ENCODE peak calls at places on chromosomes 5 and 9, in ten cellular contexts. One of them, this sample, is unnamed.

GRCh38 chr5:24226492-24226891 is 418.3 kb downstream of the CDH10 start:
- DNase-seq in upper lobe of right lung: no peak
- DNase-seq in NCI-H510A treated with DMSO at 0.1 percent for 48 hours: no peak
- DNase-seq in HFFc6: no peak
- DNase-seq in breast epithelium: no peak
- DNase-seq in heart right ventricle: no peak
- DNase-seq in NCI-H1417: no peak
- DNase-seq in EH: no peak
- DNase-seq in stimulated activated CD4-positive, alpha-beta T cell treated with anti-CD3 and anti-CD28 coated beads, TNF-alpha, amount 100 ng/mL, for 4 hours: no peak
- DNase-seq in GM19239: no peak
- DNase-seq in this sample: no peak

GRCh38 chr5:179793470-179794139 is at the start of gene LTC4S:
- DNase-seq in stimulated activated CD4-positive, alpha-beta T cell treated with anti-CD3 and anti-CD28 coated beads, TNF-alpha, amount 100 ng/mL, for 4 hours: no peak
- DNase-seq in upper lobe of right lung: peak; percentile 83
- DNase-seq in NCI-H510A treated with DMSO at 0.1 percent for 48 hours: no peak
- DNase-seq in EH: peak; percentile 81
- DNase-seq in NCI-H1417: no peak
- DNase-seq in breast epithelium: peak; percentile 69
- DNase-seq in GM19239: no peak
- DNase-seq in heart right ventricle: peak; percentile 86
- DNase-seq in HFFc6: no peak
- DNase-seq in this sample: peak; percentile 38

GRCh38 chr5:158559643-158560042 is 540.1 kb downstream of the EBF1 start:
- DNase-seq in HFFc6: no peak
- DNase-seq in heart right ventricle: no peak
- DNase-seq in GM19239: no peak
- DNase-seq in NCI-H1417: no peak
- DNase-seq in EH: no peak
- DNase-seq in breast epithelium: no peak
- DNase-seq in stimulated activated CD4-positive, alpha-beta T cell treated with anti-CD3 and anti-CD28 coated beads, TNF-alpha, amount 100 ng/mL, for 4 hours: no peak
- DNase-seq in NCI-H510A treated with DMSO at 0.1 percent for 48 hours: no peak
- DNase-seq in upper lobe of right lung: no peak
- DNase-seq in this sample: no peak

GRCh38 chr9:114501786-114502682 is 3.2 kb downstream of the WHRN start:
- DNase-seq in HFFc6: peak; percentile 79
- DNase-seq in stimulated activated CD4-positive, alpha-beta T cell treated with anti-CD3 and anti-CD28 coated beads, TNF-alpha, amount 100 ng/mL, for 4 hours: no peak
- DNase-seq in GM19239: no peak
- DNase-seq in upper lobe of right lung: no peak
- DNase-seq in breast epithelium: no peak
- DNase-seq in EH: peak; percentile 73
- DNase-seq in NCI-H1417: peak; percentile 22
- DNase-seq in heart right ventricle: no peak
- DNase-seq in NCI-H510A treated with DMSO at 0.1 percent for 48 hours: peak; percentile 43
- DNase-seq in this sample: no peak

GRCh38 chr5:59103303-59103702 is 520.4 kb downstream of the RAB3C start:
- DNase-seq in NCI-H510A treated with DMSO at 0.1 percent for 48 hours: no peak
- DNase-seq in GM19239: no peak
- DNase-seq in breast epithelium: no peak
- DNase-seq in NCI-H1417: no peak
- DNase-seq in HFFc6: no peak
- DNase-seq in upper lobe of right lung: no peak
- DNase-seq in EH: no peak
- DNase-seq in heart right ventricle: no peak
- DNase-seq in stimulated activated CD4-positive, alpha-beta T cell treated with anti-CD3 and anti-CD28 coated beads, TNF-alpha, amount 100 ng/mL, for 4 hours: no peak
- DNase-seq in this sample: no peak

GRCh38 chr9:2173861-2174260 is 158.7 kb downstream of the SMARCA2 start:
- DNase-seq in upper lobe of right lung: no peak
- DNase-seq in EH: no peak
- DNase-seq in HFFc6: no peak
- DNase-seq in heart right ventricle: no peak
- DNase-seq in NCI-H510A treated with DMSO at 0.1 percent for 48 hours: no peak
- DNase-seq in breast epithelium: no peak
- DNase-seq in NCI-H1417: no peak
- DNase-seq in GM19239: no peak
- DNase-seq in stimulated activated CD4-positive, alpha-beta T cell treated with anti-CD3 and anti-CD28 coated beads, TNF-alpha, amount 100 ng/mL, for 4 hours: no peak
- DNase-seq in this sample: no peak

GRCh38 chr5:173468821-173469251 is 140.6 kb upstream of the STC2 start:
- DNase-seq in NCI-H1417: no peak
- DNase-seq in NCI-H510A treated with DMSO at 0.1 percent for 48 hours: no peak
- DNase-seq in GM19239: no peak
- DNase-seq in upper lobe of right lung: no peak
- DNase-seq in HFFc6: no peak
- DNase-seq in breast epithelium: no peak
- DNase-seq in heart right ventricle: no peak
- DNase-seq in EH: peak; percentile 43
- DNase-seq in stimulated activated CD4-positive, alpha-beta T cell treated with anti-CD3 and anti-CD28 coated beads, TNF-alpha, amount 100 ng/mL, for 4 hours: no peak
- DNase-seq in this sample: no peak

GRCh38 chr5:160293386-160293785 is 19.0 kb downstream of the CCNJL start:
- DNase-seq in stimulated activated CD4-positive, alpha-beta T cell treated with anti-CD3 and anti-CD28 coated beads, TNF-alpha, amount 100 ng/mL, for 4 hours: no peak
- DNase-seq in HFFc6: no peak
- DNase-seq in GM19239: no peak
- DNase-seq in upper lobe of right lung: no peak
- DNase-seq in breast epithelium: no peak
- DNase-seq in NCI-H1417: no peak
- DNase-seq in heart right ventricle: no peak
- DNase-seq in NCI-H510A treated with DMSO at 0.1 percent for 48 hours: no peak
- DNase-seq in EH: no peak
- DNase-seq in this sample: no peak

GRCh38 chr5:178640331-178641045 is 13.6 kb upstream of the CLK4 start:
- DNase-seq in NCI-H510A treated with DMSO at 0.1 percent for 48 hours: no peak
- DNase-seq in EH: peak; percentile 23
- DNase-seq in upper lobe of right lung: no peak
- DNase-seq in GM19239: no peak
- DNase-seq in HFFc6: no peak
- DNase-seq in NCI-H1417: no peak
- DNase-seq in heart right ventricle: no peak
- DNase-seq in stimulated activated CD4-positive, alpha-beta T cell treated with anti-CD3 and anti-CD28 coated beads, TNF-alpha, amount 100 ng/mL, for 4 hours: no peak
- DNase-seq in breast epithelium: no peak
- DNase-seq in this sample: no peak

GRCh38 chr9:109912082-109912581 is 132.1 kb downstream of the PALM2AKAP2 start:
- DNase-seq in GM19239: no peak
- DNase-seq in HFFc6: peak; percentile 88
- DNase-seq in EH: peak; percentile 88
- DNase-seq in NCI-H510A treated with DMSO at 0.1 percent for 48 hours: no peak
- DNase-seq in NCI-H1417: no peak
- DNase-seq in upper lobe of right lung: no peak
- DNase-seq in heart right ventricle: peak; percentile 41
- DNase-seq in breast epithelium: no peak
- DNase-seq in stimulated activated CD4-positive, alpha-beta T cell treated with anti-CD3 and anti-CD28 coated beads, TNF-alpha, amount 100 ng/mL, for 4 hours: no peak
- DNase-seq in this sample: no peak

GRCh38 chr5:160029004-160029403 is 20.1 kb downstream of the TTC1 start:
- DNase-seq in EH: peak; percentile 30
- DNase-seq in heart right ventricle: no peak
- DNase-seq in NCI-H510A treated with DMSO at 0.1 percent for 48 hours: no peak
- DNase-seq in upper lobe of right lung: no peak
- DNase-seq in breast epithelium: no peak
- DNase-seq in stimulated activated CD4-positive, alpha-beta T cell treated with anti-CD3 and anti-CD28 coated beads, TNF-alpha, amount 100 ng/mL, for 4 hours: no peak
- DNase-seq in NCI-H1417: no peak
- DNase-seq in HFFc6: no peak
- DNase-seq in GM19239: no peak
- DNase-seq in this sample: no peak

GRCh38 chr5:72167790-72168189 is 60.5 kb downstream of the MAP1B start:
- DNase-seq in EH: no peak
- DNase-seq in NCI-H1417: no peak
- DNase-seq in upper lobe of right lung: no peak
- DNase-seq in HFFc6: no peak
- DNase-seq in stimulated activated CD4-positive, alpha-beta T cell treated with anti-CD3 and anti-CD28 coated beads, TNF-alpha, amount 100 ng/mL, for 4 hours: no peak
- DNase-seq in NCI-H510A treated with DMSO at 0.1 percent for 48 hours: no peak
- DNase-seq in GM19239: no peak
- DNase-seq in heart right ventricle: no peak
- DNase-seq in breast epithelium: no peak
- DNase-seq in this sample: no peak

GRCh38 chr5:126888180-126888579 is 111.2 kb downstream of the LMNB1 start:
- DNase-seq in EH: no peak
- DNase-seq in GM19239: no peak
- DNase-seq in heart right ventricle: no peak
- DNase-seq in stimulated activated CD4-positive, alpha-beta T cell treated with anti-CD3 and anti-CD28 coated beads, TNF-alpha, amount 100 ng/mL, for 4 hours: no peak
- DNase-seq in NCI-H1417: no peak
- DNase-seq in upper lobe of right lung: no peak
- DNase-seq in HFFc6: no peak
- DNase-seq in NCI-H510A treated with DMSO at 0.1 percent for 48 hours: no peak
- DNase-seq in breast epithelium: no peak
- DNase-seq in this sample: no peak

GRCh38 chr5:69006030-69006429 is 87.8 kb upstream of the SLC30A5 start:
- DNase-seq in HFFc6: no peak
- DNase-seq in breast epithelium: no peak
- DNase-seq in GM19239: no peak
- DNase-seq in heart right ventricle: no peak
- DNase-seq in EH: no peak
- DNase-seq in NCI-H510A treated with DMSO at 0.1 percent for 48 hours: no peak
- DNase-seq in NCI-H1417: no peak
- DNase-seq in upper lobe of right lung: no peak
- DNase-seq in stimulated activated CD4-positive, alpha-beta T cell treated with anti-CD3 and anti-CD28 coated beads, TNF-alpha, amount 100 ng/mL, for 4 hours: no peak
- DNase-seq in this sample: no peak

GRCh38 chr5:135980650-135981049 is 25.9 kb upstream of the LECT2 start:
- DNase-seq in breast epithelium: no peak
- DNase-seq in EH: peak; percentile 32
- DNase-seq in HFFc6: no peak
- DNase-seq in NCI-H1417: no peak
- DNase-seq in NCI-H510A treated with DMSO at 0.1 percent for 48 hours: no peak
- DNase-seq in heart right ventricle: no peak
- DNase-seq in GM19239: no peak
- DNase-seq in upper lobe of right lung: no peak
- DNase-seq in stimulated activated CD4-positive, alpha-beta T cell treated with anti-CD3 and anti-CD28 coated beads, TNF-alpha, amount 100 ng/mL, for 4 hours: no peak
- DNase-seq in this sample: no peak

GRCh38 chr5:133801431-133801830 is 167.0 kb downstream of the C5orf15 start:
- DNase-seq in HFFc6: no peak
- DNase-seq in NCI-H510A treated with DMSO at 0.1 percent for 48 hours: no peak
- DNase-seq in breast epithelium: no peak
- DNase-seq in heart right ventricle: no peak
- DNase-seq in EH: no peak
- DNase-seq in NCI-H1417: no peak
- DNase-seq in upper lobe of right lung: no peak
- DNase-seq in GM19239: no peak
- DNase-seq in stimulated activated CD4-positive, alpha-beta T cell treated with anti-CD3 and anti-CD28 coated beads, TNF-alpha, amount 100 ng/mL, for 4 hours: no peak
- DNase-seq in this sample: no peak

GRCh38 chr5:122882836-122883235 is 37.4 kb downstream of the SNX24 start:
- DNase-seq in heart right ventricle: no peak
- DNase-seq in EH: peak; percentile 50
- DNase-seq in HFFc6: peak; percentile 16
- DNase-seq in stimulated activated CD4-positive, alpha-beta T cell treated with anti-CD3 and anti-CD28 coated beads, TNF-alpha, amount 100 ng/mL, for 4 hours: no peak
- DNase-seq in breast epithelium: no peak
- DNase-seq in upper lobe of right lung: no peak
- DNase-seq in NCI-H510A treated with DMSO at 0.1 percent for 48 hours: no peak
- DNase-seq in GM19239: no peak
- DNase-seq in NCI-H1417: no peak
- DNase-seq in this sample: no peak

GRCh38 chr5:6383376-6383775 is 5.0 kb upstream of the MED10 start:
- DNase-seq in upper lobe of right lung: no peak
- DNase-seq in breast epithelium: no peak
- DNase-seq in NCI-H1417: peak; percentile 60
- DNase-seq in GM19239: no peak
- DNase-seq in NCI-H510A treated with DMSO at 0.1 percent for 48 hours: peak; percentile 38
- DNase-seq in heart right ventricle: no peak
- DNase-seq in EH: no peak
- DNase-seq in stimulated activated CD4-positive, alpha-beta T cell treated with anti-CD3 and anti-CD28 coated beads, TNF-alpha, amount 100 ng/mL, for 4 hours: no peak
- DNase-seq in HFFc6: no peak
- DNase-seq in this sample: no peak

GRCh38 chr9:121744002-121744686 is 92.7 kb downstream of the DAB2IP start:
- DNase-seq in stimulated activated CD4-positive, alpha-beta T cell treated with anti-CD3 and anti-CD28 coated beads, TNF-alpha, amount 100 ng/mL, for 4 hours: no peak
- DNase-seq in EH: peak; percentile 82
- DNase-seq in upper lobe of right lung: peak; percentile 77
- DNase-seq in NCI-H1417: peak; percentile 2
- DNase-seq in GM19239: peak; percentile 36
- DNase-seq in heart right ventricle: peak; percentile 75
- DNase-seq in HFFc6: peak; percentile 64
- DNase-seq in NCI-H510A treated with DMSO at 0.1 percent for 48 hours: peak; percentile 5
- DNase-seq in breast epithelium: peak; percentile 79
- DNase-seq in this sample: no peak

GRCh38 chr5:173673295-173674170 is 57.1 kb upstream of the BOD1 start:
- DNase-seq in NCI-H1417: peak; percentile 33
- DNase-seq in upper lobe of right lung: no peak
- DNase-seq in EH: no peak
- DNase-seq in NCI-H510A treated with DMSO at 0.1 percent for 48 hours: no peak
- DNase-seq in breast epithelium: no peak
- DNase-seq in stimulated activated CD4-positive, alpha-beta T cell treated with anti-CD3 and anti-CD28 coated beads, TNF-alpha, amount 100 ng/mL, for 4 hours: no peak
- DNase-seq in HFFc6: no peak
- DNase-seq in heart right ventricle: no peak
- DNase-seq in GM19239: no peak
- DNase-seq in this sample: no peak

GRCh38 chr9:90307177-90307833 is 335.3 kb downstream of the DIRAS2 start:
- DNase-seq in NCI-H510A treated with DMSO at 0.1 percent for 48 hours: no peak
- DNase-seq in GM19239: no peak
- DNase-seq in NCI-H1417: peak; percentile 88
- DNase-seq in breast epithelium: no peak
- DNase-seq in HFFc6: no peak
- DNase-seq in EH: no peak
- DNase-seq in stimulated activated CD4-positive, alpha-beta T cell treated with anti-CD3 and anti-CD28 coated beads, TNF-alpha, amount 100 ng/mL, for 4 hours: no peak
- DNase-seq in heart right ventricle: no peak
- DNase-seq in upper lobe of right lung: no peak
- DNase-seq in this sample: no peak

GRCh38 chr5:171569065-171569712 is 149.7 kb downstream of the FGF18 start:
- DNase-seq in EH: no peak
- DNase-seq in breast epithelium: no peak
- DNase-seq in HFFc6: no peak
- DNase-seq in upper lobe of right lung: no peak
- DNase-seq in GM19239: no peak
- DNase-seq in stimulated activated CD4-positive, alpha-beta T cell treated with anti-CD3 and anti-CD28 coated beads, TNF-alpha, amount 100 ng/mL, for 4 hours: no peak
- DNase-seq in NCI-H510A treated with DMSO at 0.1 percent for 48 hours: no peak
- DNase-seq in NCI-H1417: no peak
- DNase-seq in heart right ventricle: no peak
- DNase-seq in this sample: no peak

GRCh38 chr9:83959061-83959460 is 21.0 kb downstream of the HNRNPK start:
- DNase-seq in HFFc6: peak; percentile 77
- DNase-seq in breast epithelium: no peak
- DNase-seq in stimulated activated CD4-positive, alpha-beta T cell treated with anti-CD3 and anti-CD28 coated beads, TNF-alpha, amount 100 ng/mL, for 4 hours: no peak
- DNase-seq in heart right ventricle: no peak
- DNase-seq in NCI-H510A treated with DMSO at 0.1 percent for 48 hours: no peak
- DNase-seq in upper lobe of right lung: no peak
- DNase-seq in EH: peak; percentile 91
- DNase-seq in GM19239: no peak
- DNase-seq in NCI-H1417: no peak
- DNase-seq in this sample: peak; percentile 76